ENCODE peak calls at places on chromosomes 7 and 10, in nine cellular contexts. F is NCI-H2171 treated with DMSO at 0.1 percent for 48 hours; K is endothelial cell; S is cardiac fibroblast; H is activated CD4-positive, alpha-beta T cell treated with anti-CD3 and anti-CD28 coated beads, Interleukin-2, amount 10 ng/mL, durations not matched to agents 7 days and 5 days; X is lung; C is cardiac muscle cell; T is GM23338; R is AG08395. E is an unnamed sample.

GRCh38 chr10:2942937-2943336 is 124.4 kb upstream of the PFKP start:
- DNase-seq in F (no peak), K (no peak), S (no peak), H (no peak), X (no peak), C (no peak), T (no peak), R (no peak), E (no peak)

GRCh38 chr7:144439717-144440116 is 36.2 kb upstream of the NOBOX start:
- DNase-seq in F (peak), K (no peak), S (no peak), H (no peak), X (no peak), C (no peak), T (no peak), R (no peak), E (no peak)

GRCh38 chr10:96334888-96335526 is 23.8 kb downstream of the OPALIN start:
- DNase-seq in F (peak), K (peak), S (peak), H (peak), X (no peak), C (peak), T (peak), R (peak), E (peak)

GRCh38 chr7:18894155-18894554 is 223.3 kb downstream of the TWIST1 start:
- DNase-seq in F (no peak), K (no peak), S (no peak), H (no peak), X (no peak), C (peak), T (peak), R (no peak), E (no peak)

GRCh38 chr10:79133386-79133785 is 64.6 kb downstream of the ZMIZ1 start:
- DNase-seq in F (no peak), K (no peak), S (no peak), H (no peak), X (no peak), C (no peak), T (no peak), R (no peak), E (no peak)

GRCh38 chr10:127945335-127945734 is 38.4 kb downstream of the PTPRE start:
- DNase-seq in F (peak), K (no peak), S (peak), H (no peak), X (peak), C (no peak), T (no peak), R (peak), E (no peak)

GRCh38 chr7:21898265-21898930 is 47.3 kb downstream of the CDCA7L start:
- DNase-seq in F (no peak), K (no peak), S (no peak), H (peak), X (no peak), C (no peak), T (no peak), R (no peak), E (peak)

GRCh38 chr7:72268826-72269225 is 143.3 kb downstream of the CALN1 start:
- DNase-seq in F (no peak), K (no peak), S (no peak), H (no peak), X (no peak), C (no peak), T (no peak), R (no peak), E (no peak)

GRCh38 chr7:4791738-4792536 is 16.5 kb downstream of the AP5Z1 start:
- DNase-seq in F (no peak), K (peak), S (peak), H (peak), X (peak), C (peak), T (peak), R (peak), E (peak)

GRCh38 chr7:158419238-158419785 is 168.3 kb downstream of the PTPRN2 start:
- DNase-seq in F (no peak), K (no peak), S (no peak), H (no peak), X (no peak), C (no peak), T (no peak), R (no peak), E (no peak)

GRCh38 chr10:688621-689426 is 644 bp downstream of the DIP2C start:
- DNase-seq in F (peak), K (peak), S (peak), H (no peak), X (no peak), C (peak), T (peak), R (peak), E (peak)

GRCh38 chr10:58775960-58776574 is 263.4 kb downstream of the BICC1 start:
- DNase-seq in F (no peak), K (no peak), S (peak), H (no peak), X (no peak), C (no peak), T (peak), R (peak), E (no peak)

GRCh38 chr7:214410-215212 is 22.2 kb downstream of the FAM20C start:
- DNase-seq in F (no peak), K (no peak), S (no peak), H (no peak), X (no peak), C (no peak), T (no peak), R (peak), E (no peak)

GRCh38 chr10:113958631-113959382 is 84.9 kb upstream of the ADRB1 start:
- DNase-seq in F (no peak), K (no peak), S (peak), H (no peak), X (peak), C (no peak), T (no peak), R (peak), E (no peak)

GRCh38 chr7:43843276-43843675 is 26.0 kb downstream of the MRPS24 start:
- DNase-seq in F (no peak), K (no peak), S (no peak), H (no peak), X (no peak), C (no peak), T (no peak), R (no peak), E (no peak)

GRCh38 chr10:43595739-43596298 is 10.4 kb upstream of the ZNF485 start:
- DNase-seq in F (no peak), K (no peak), S (no peak), H (peak), X (no peak), C (no peak), T (no peak), R (no peak), E (no peak)

GRCh38 chr10:49138361-49138891 is 4.6 kb upstream of the FAM170B start:
- DNase-seq in F (no peak), K (no peak), S (peak), H (no peak), X (no peak), C (no peak), T (no peak), R (peak), E (no peak)

GRCh38 chr7:36161996-36162395 is 8.9 kb downstream of the EEPD1 start:
- DNase-seq in F (peak), K (no peak), S (no peak), H (no peak), X (no peak), C (no peak), T (no peak), R (no peak), E (no peak)

GRCh38 chr10:46526682-46527038 is 29.8 kb downstream of the GPRIN2 start:
- DNase-seq in F (no peak), K (no peak), S (peak), H (no peak), X (no peak), C (no peak), T (no peak), R (no peak), E (no peak)

GRCh38 chr10:64394744-64395143 is 873.5 kb downstream of the REEP3 start:
- DNase-seq in F (no peak), K (no peak), S (peak), H (no peak), X (no peak), C (no peak), T (no peak), R (peak), E (no peak)

GRCh38 chr7:101739757-101740398 is 77.5 kb upstream of the CUX1 start:
- DNase-seq in F (no peak), K (no peak), S (no peak), H (no peak), X (no peak), C (no peak), T (no peak), R (no peak), E (no peak)

GRCh38 chr7:131225619-131226101 is 102.0 kb upstream of the MKLN1 start:
- DNase-seq in F (no peak), K (no peak), S (peak), H (no peak), X (peak), C (no peak), T (no peak), R (peak), E (peak)

GRCh38 chr10:132311338-132311939 is 3.7 kb upstream of the STK32C start:
- DNase-seq in F (no peak), K (no peak), S (no peak), H (no peak), X (no peak), C (no peak), T (peak), R (peak), E (no peak)

GRCh38 chr7:34158311-34158710 is 253.0 kb downstream of the BMPER start:
- DNase-seq in F (peak), K (no peak), S (no peak), H (no peak), X (no peak), C (no peak), T (no peak), R (no peak), E (no peak)

GRCh38 chr10:99329891-99330674 is 927 bp downstream of the CNNM1 start:
- DNase-seq in F (peak), K (peak), S (peak), H (peak), X (no peak), C (peak), T (peak), R (peak), E (no peak)

GRCh38 chr7:56078196-56078595 is 14.1 kb downstream of the SUMF2 start:
- DNase-seq in F (no peak), K (no peak), S (no peak), H (no peak), X (no peak), C (no peak), T (no peak), R (no peak), E (no peak)

E was measured in globus pallidus.